ENCODE peak calls at places on chromosomes 16 and 17, in four cellular contexts. R is mucosa of gallbladder, U is iPS-NIHi11, M is NCI-H510A treated with DMSO at 0.1 percent for 48 hours. B is an unnamed sample.

GRCh38 chr17:76909971-76910760 is 42.0 kb downstream of the MGAT5B start:
- DNase-seq in U (peak; percentile 97), R (peak; percentile 53), M (no peak), B (peak; percentile 42)

GRCh38 chr16:84618428-84619102 is 687 bp upstream of the COTL1 start:
- DNase-seq in U (peak; percentile 71), R (peak; percentile 47), M (no peak), B (no peak)

GRCh38 chr16:28865722-28866453 is 2.2 kb downstream of the SH2B1 start:
- DNase-seq in R (no peak), M (no peak), U (no peak), B (no peak)

GRCh38 chr16:17339764-17340541 is 130.8 kb downstream of the XYLT1 start:
- DNase-seq in R (no peak), U (no peak), M (no peak), B (no peak)

GRCh38 chr17:19897901-19898300 is 30.2 kb upstream of the ULK2 start:
- DNase-seq in U (no peak), M (no peak), R (no peak), B (no peak)

GRCh38 chr16:50909831-50910697 is 168.2 kb downstream of the CYLD start:
- DNase-seq in M (no peak), U (no peak), R (no peak), B (no peak)

GRCh38 chr16:1278456-1278855 is 22.6 kb downstream of the TPSD1 start:
- DNase-seq in U (peak; percentile 66), R (no peak), M (no peak), B (no peak)

GRCh38 chr16:85634747-85635544 is 21.8 kb downstream of the GSE1 start:
- DNase-seq in U (peak; percentile 74), R (no peak), M (no peak), B (no peak)

GRCh38 chr16:68577352-68577853 is 38.3 kb downstream of the ZFP90 start:
- DNase-seq in M (no peak), R (no peak), U (no peak), B (no peak)

GRCh38 chr17:2303278-2304188 is at the start of the genes SMG6 and SRR:
- DNase-seq in M (peak; percentile 60), R (peak; percentile 91), U (peak; percentile 99), B (peak; percentile 91)

GRCh38 chr16:56259425-56259779 is 68.1 kb downstream of the GNAO1 start:
- DNase-seq in U (no peak), R (no peak), M (no peak), B (no peak)

GRCh38 chr17:65220732-65221131 is 83.6 kb downstream of the RGS9 start:
- DNase-seq in U (peak; percentile 41), R (no peak), M (no peak), B (no peak)

GRCh38 chr17:42548993-42549755 is 3.5 kb upstream of the HSD17B1 start:
- DNase-seq in R (no peak), M (no peak), U (no peak), B (no peak)

GRCh38 chr16:54398986-54399385 is 112.4 kb upstream of the IRX3 start:
- DNase-seq in R (no peak), M (no peak), U (no peak), B (no peak)

GRCh38 chr16:66904428-66904845 is 14.2 kb downstream of the CDH16 start:
- DNase-seq in R (no peak), M (no peak), U (no peak), B (no peak)

GRCh38 chr16:57204675-57205074 is 18.5 kb downstream of the RSPRY1 start:
- DNase-seq in U (peak; percentile 35), R (no peak), M (no peak), B (no peak)